ENCODE peak calls at places on chromosome 9, in four cellular contexts. T, Z, P and R are unnamed samples.

GRCh38 chr9:70466976-70467551 is 52.6 kb upstream of the KLF9 start:
- DNase-seq in Z (no peak), T (no peak), P (peak; percentile 92), R (no peak)

GRCh38 chr9:83544002-83544698 is 5.9 kb upstream of the FRMD3 start:
- DNase-seq in Z (no peak), T (peak; percentile 52), P (peak; percentile 38), R (peak; percentile 91)

GRCh38 chr9:136492978-136493522 is 10.2 kb upstream of the SEC16A start:
- DNase-seq in P (no peak), T (no peak), Z (no peak), R (no peak)

GRCh38 chr9:81680006-81680405 is 9.3 kb downstream of the TLE1 start:
- DNase-seq in T (no peak), P (no peak), Z (no peak), R (no peak)

GRCh38 chr9:124011460-124012301 is at the start of gene LHX2:
- DNase-seq in P (peak; percentile 52), Z (peak; percentile 88), T (peak; percentile 97), R (peak; percentile 98)

GRCh38 chr9:134371731-134372130 is 45.5 kb downstream of the RXRA start:
- DNase-seq in P (no peak), Z (no peak), T (no peak), R (no peak)

GRCh38 chr9:68705636-68706578 is 867 bp downstream of the PIP5K1B start:
- DNase-seq in Z (no peak), T (peak; percentile 29), P (no peak), R (peak; percentile 52)

GRCh38 chr9:107946364-107947137 is 457.0 kb upstream of the KLF4 start:
- DNase-seq in P (no peak), Z (no peak), T (no peak), R (no peak)

GRCh38 chr9:132716007-132716406 is 45.7 kb downstream of the GTF3C4 start:
- DNase-seq in P (no peak), Z (no peak), T (no peak), R (no peak)

GRCh38 chr9:98231770-98232478 is 23.5 kb downstream of the TBC1D2 start:
- DNase-seq in Z (no peak), P (peak; percentile 95), T (no peak), R (no peak)

GRCh38 chr9:134188421-134189166 is 24.2 kb upstream of the RNU6ATAC start:
- DNase-seq in P (no peak), T (no peak), Z (no peak), R (no peak)

GRCh38 chr9:98809311-98810105 is 2.0 kb downstream of the GALNT12 start:
- DNase-seq in T (no peak), Z (no peak), P (no peak), R (peak; percentile 89)

GRCh38 chr9:5578698-5579085 is 50.2 kb upstream of the RIC1 start:
- DNase-seq in P (no peak), Z (no peak), T (no peak), R (no peak)

GRCh38 chr9:14316574-14317304 is 2.8 kb upstream of the NFIB start:
- DNase-seq in T (no peak), Z (no peak), P (no peak), R (peak; percentile 59)

GRCh38 chr9:5140151-5140550 is 45.3 kb downstream of the INSL6 start:
- DNase-seq in T (no peak), P (peak; percentile 4), Z (no peak), R (no peak)

GRCh38 chr9:15211994-15212501 is 95.0 kb downstream of the TTC39B start:
- DNase-seq in Z (no peak), T (no peak), P (peak; percentile 49), R (peak; percentile 7)

GRCh38 chr9:100670719-100671118 is 92.8 kb downstream of the CAVIN4 start:
- DNase-seq in T (no peak), Z (no peak), P (no peak), R (peak; percentile 39)

GRCh38 chr9:90645721-90646120 is 3.1 kb upstream of the DIRAS2 start:
- DNase-seq in T (no peak), P (no peak), Z (no peak), R (no peak)

GRCh38 chr9:121286973-121287721 is 19.2 kb downstream of the GSN start:
- DNase-seq in Z (peak; percentile 88), P (peak; percentile 95), T (peak; percentile 94), R (peak; percentile 97)

GRCh38 chr9:12884736-12885395 is 110.0 kb downstream of the LURAP1L start:
- DNase-seq in Z (no peak), T (no peak), P (peak; percentile 88), R (peak; percentile 58)

GRCh38 chr9:17453751-17454150 is 125.1 kb upstream of the SH3GL2 start:
- DNase-seq in Z (no peak), P (no peak), T (no peak), R (no peak)

GRCh38 chr9:111992523-111992922 is 95.9 kb downstream of the UGCG start:
- DNase-seq in Z (no peak), T (no peak), P (peak; percentile 82), R (peak; percentile 26)

GRCh38 chr9:27276182-27277030 is 20.5 kb downstream of the EQTN start:
- DNase-seq in P (peak; percentile 67), T (no peak), Z (no peak), R (peak; percentile 59)

GRCh38 chr9:86079421-86080111 is 19.8 kb downstream of the GOLM1 start:
- DNase-seq in T (no peak), P (no peak), Z (no peak), R (peak; percentile 25)

GRCh38 chr9:112751059-112751795 is 667 bp downstream of the SNX30 start:
- DNase-seq in T (peak; percentile 75), P (peak; percentile 87), Z (peak; percentile 25), R (peak; percentile 86)

GRCh38 chr9:116697887-116698286 is 10.8 kb downstream of the TRIM32 start:
- DNase-seq in Z (no peak), P (no peak), T (no peak), R (no peak)

GRCh38 chr9:137266162-137266527 is 11.0 kb downstream of the NELFB start:
- DNase-seq in Z (no peak), P (no peak), T (no peak), R (no peak)

GRCh38 chr9:93260290-93261066 is 76.5 kb downstream of the WNK2 start:
- DNase-seq in T (peak; percentile 23), P (no peak), Z (no peak), R (no peak)

GRCh38 chr9:21565137-21565536 is 83.0 kb upstream of the IFNE start:
- DNase-seq in Z (no peak), T (no peak), P (no peak), R (no peak)

GRCh38 chr9:96050876-96051185 is 175.3 kb downstream of the ERCC6L2 start:
- DNase-seq in P (no peak), T (no peak), Z (no peak), R (no peak)

GRCh38 chr9:117414220-117414905 is 494 bp downstream of the ASTN2 start:
- DNase-seq in Z (no peak), T (peak; percentile 56), P (no peak), R (peak; percentile 41)

GRCh38 chr9:134991808-134992754 is 74.4 kb upstream of the FCN1 start:
- DNase-seq in Z (no peak), P (no peak), T (no peak), R (no peak)

GRCh38 chr9:36320457-36320856 is 62.2 kb upstream of the GNE start:
- DNase-seq in Z (no peak), T (no peak), P (no peak), R (no peak)
- H3K56ac ChIP-seq in Z (no peak overlapping the region), T (no peak overlapping the region), P (no peak overlapping the region), R (no peak overlapping the region)

DNA sequence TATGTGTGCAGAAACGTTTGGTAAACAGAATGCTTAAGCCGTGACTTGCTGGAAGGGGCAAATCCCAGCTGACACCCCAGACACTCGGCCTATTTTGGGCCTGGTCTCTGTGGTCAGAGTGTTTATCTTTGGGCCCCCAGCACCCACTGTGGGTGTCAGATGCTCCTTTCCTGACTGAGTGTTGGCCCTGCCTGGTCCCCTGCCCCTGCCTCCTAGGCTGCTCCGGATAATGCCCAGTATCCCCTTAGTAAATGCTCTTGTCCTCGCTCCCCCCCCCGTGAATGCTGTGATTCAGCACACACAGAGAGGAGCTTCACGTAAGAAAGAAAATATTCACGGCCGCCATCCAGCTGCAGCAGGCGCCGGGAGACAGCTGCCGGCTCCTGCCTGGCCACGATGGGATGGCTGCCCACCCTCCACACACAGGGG is 11.3 kb upstream of the ANGPTL2 start:
- DNase-seq in T (peak; percentile 47), Z (no peak), P (peak; percentile 91), R (peak; percentile 66)
- H4K8ac ChIP-seq in T (no peak overlapping the region), Z (peak overlapping the region; percentile 22), P (peak overlapping the region; percentile 29), R (no peak overlapping the region)

GRCh38 chr9:109101810-109102209 is 17.9 kb downstream of the TMEM245 start:
- DNase-seq in Z (no peak), P (peak; percentile 84), T (no peak), R (no peak)

GRCh38 chr9:109100543-109101201 is 19.1 kb downstream of the TMEM245 start:
- DNase-seq in Z (no peak), T (no peak), P (no peak), R (no peak)

GRCh38 chr9:109098221-109098959 is 21.4 kb downstream of the TMEM245 start:
- DNase-seq in T (no peak), Z (no peak), P (peak; percentile 65), R (peak; percentile 57)

GRCh38 chr9:109098960-109099308 is 20.8 kb downstream of the TMEM245 start:
- DNase-seq in P (no peak), T (no peak), Z (no peak), R (peak; percentile 35)

GRCh38 chr9:109101202-109101595 is 18.5 kb downstream of the TMEM245 start:
- DNase-seq in Z (no peak), P (no peak), T (no peak), R (no peak)
- H3K4me2 ChIP-seq in Z (no peak overlapping the region), P (no peak overlapping the region), T (no peak overlapping the region), R (no peak overlapping the region)

DNA sequence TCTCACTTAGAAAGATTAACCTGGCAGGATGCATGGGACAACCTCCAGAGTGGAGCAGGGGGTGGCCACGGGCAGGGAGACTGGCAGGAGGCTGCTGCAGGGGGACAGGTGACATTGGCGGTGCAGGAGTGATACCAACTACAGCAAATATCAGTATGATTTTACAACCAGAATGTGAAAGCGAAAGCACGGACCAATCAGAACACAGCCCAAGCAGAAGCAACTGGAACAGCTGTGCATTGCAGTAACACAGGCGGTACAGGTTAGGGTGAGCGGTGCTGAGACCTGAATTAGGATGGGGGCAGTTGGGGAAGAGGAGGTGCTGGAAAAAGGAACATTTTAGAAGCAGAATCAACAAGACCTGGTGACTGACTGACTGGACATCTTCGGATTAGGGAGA is 29.3 kb downstream of the POLR1E start:
- DNase-seq in P (no peak), Z (no peak), T (no peak), R (no peak)
- H3K56ac ChIP-seq in P (no peak overlapping the region), Z (no peak overlapping the region), T (no peak overlapping the region), R (no peak overlapping the region)